ENCODE peak calls at places on chromosome 17, in seven cellular contexts. U is progenitor cell of endocrine pancreas, M is cardiac fibroblast, B is lower leg skin, A is neural crest cell, Q is omental fat pad, N is endothelial cell. E is an unnamed sample.
A peak's percentile ranks its signal among the peaks of the same experiment; 100 is the strongest.

GRCh38 chr17:78343433-78344201 is 16.3 kb downstream of the SOCS3 start:
- DNase-seq in Q (no peak), M (no peak), A (no peak), U (no peak), N (no peak), B (no peak), E (no peak)

GRCh38 chr17:45101546-45101882 is 30.8 kb downstream of the PLCD3 start:
- DNase-seq in U (no peak), N (no peak), Q (no peak), A (no peak), M (no peak), B (no peak), E (no peak)

GRCh38 chr17:19507673-19508326 is 25.9 kb upstream of the SLC47A1 start:
- DNase-seq in A (peak; percentile 91), M (peak; percentile 94), B (peak; percentile 99), N (peak; percentile 89), U (peak; percentile 87), Q (peak; percentile 98), E (peak; percentile 97)

GRCh38 chr17:77365584-77366186 is 224.9 kb downstream of the SEC14L1 start:
- DNase-seq in A (no peak), M (peak; percentile 86), N (no peak), B (no peak), Q (no peak), U (no peak), E (no peak)

GRCh38 chr17:5826384-5826783 is 242.1 kb upstream of the NLRP1 start:
- DNase-seq in B (no peak), N (no peak), M (peak; percentile 31), U (no peak), A (no peak), Q (no peak), E (no peak)

GRCh38 chr17:69448431-69449102 is 34.1 kb downstream of the MAP2K6 start:
- DNase-seq in U (no peak), N (peak; percentile 46), Q (no peak), A (no peak), B (no peak), M (no peak), E (no peak)

GRCh38 chr17:27531469-27531948 is 75.3 kb downstream of the KSR1 start:
- DNase-seq in M (no peak), B (no peak), N (no peak), A (no peak), U (no peak), Q (no peak), E (no peak)

GRCh38 chr17:50211249-50212120 is 10.1 kb upstream of the COL1A1 start:
- DNase-seq in A (no peak), M (peak; percentile 66), N (no peak), Q (no peak), B (no peak), U (no peak), E (no peak)

GRCh38 chr17:59074494-59074893 is 32.2 kb downstream of the TRIM37 start:
- DNase-seq in M (peak; percentile 91), B (no peak), U (no peak), Q (no peak), N (no peak), A (no peak), E (no peak)

GRCh38 chr17:59361386-59361785 is 29.9 kb downstream of the YPEL2 start:
- DNase-seq in M (peak; percentile 96), Q (no peak), U (no peak), B (no peak), N (no peak), A (no peak), E (no peak)

GRCh38 chr17:14838567-14838966 is 426.6 kb downstream of the PMP22 start:
- DNase-seq in M (no peak), N (no peak), U (no peak), A (no peak), B (no peak), Q (no peak), E (no peak)

GRCh38 chr17:64418506-64419339 is 28.1 kb upstream of the PECAM1 start:
- DNase-seq in U (no peak), N (no peak), A (no peak), B (peak; percentile 73), Q (no peak), M (peak; percentile 91), E (no peak)

GRCh38 chr17:78933025-78933958 is 8.1 kb upstream of the TIMP2 start:
- DNase-seq in B (peak; percentile 92), M (peak; percentile 99), A (no peak), Q (no peak), N (no peak), U (no peak), E (no peak)

GRCh38 chr17:51951737-51952136 is 206.8 kb downstream of the CA10 start:
- DNase-seq in M (no peak), N (no peak), A (no peak), U (no peak), B (no peak), Q (no peak), E (no peak)

GRCh38 chr17:12318614-12319266 is 298.1 kb downstream of the MAP2K4 start:
- DNase-seq in M (peak; percentile 8), B (peak; percentile 57), N (no peak), Q (no peak), U (no peak), A (no peak), E (no peak)

GRCh38 chr17:39769974-39770587 is 32.3 kb downstream of the GRB7 start:
- DNase-seq in U (no peak), N (no peak), A (no peak), B (no peak), Q (no peak), M (peak; percentile 21), E (no peak)

GRCh38 chr17:37168731-37169353 is 206.9 kb upstream of the C17orf78 start:
- DNase-seq in A (no peak), M (no peak), N (no peak), Q (no peak), B (no peak), U (no peak), E (no peak)

GRCh38 chr17:82835766-82836512 is 3.9 kb downstream of the ZNF750 start:
- DNase-seq in U (no peak), B (peak; percentile 90), Q (no peak), A (no peak), N (no peak), M (no peak), E (peak; percentile 48)

GRCh38 chr17:2343421-2343820 is 6.1 kb downstream of the SGSM2 start:
- DNase-seq in B (peak; percentile 81), U (no peak), Q (no peak), N (no peak), M (no peak), A (no peak), E (no peak)

GRCh38 chr17:1583569-1583968 is 21.0 kb upstream of the PITPNA start:
- DNase-seq in Q (no peak), A (no peak), N (no peak), M (no peak), B (no peak), U (no peak), E (no peak)

GRCh38 chr17:81309859-81310839 is 15.0 kb upstream of the SLC38A10 start:
- DNase-seq in A (no peak), U (no peak), B (no peak), Q (no peak), N (no peak), M (no peak), E (peak; percentile 71)

GRCh38 chr17:33595783-33596182 is 302.7 kb upstream of the ASIC2 start:
- DNase-seq in M (no peak), B (no peak), A (no peak), U (no peak), Q (no peak), N (no peak), E (no peak)

GRCh38 chr17:48037036-48037881 is at the start of gene COPZ2:
- DNase-seq in U (peak; percentile 22), B (peak; percentile 92), A (peak; percentile 14), N (peak; percentile 33), M (peak; percentile 59), Q (no peak), E (no peak)
- TF ChIP-seq CTCF in U (peak; percentile 41), B (no peak), A (peak; percentile 48), N (peak; percentile 30), M (peak; percentile 73), Q (no peak), E (peak; percentile 44)

DNA sequence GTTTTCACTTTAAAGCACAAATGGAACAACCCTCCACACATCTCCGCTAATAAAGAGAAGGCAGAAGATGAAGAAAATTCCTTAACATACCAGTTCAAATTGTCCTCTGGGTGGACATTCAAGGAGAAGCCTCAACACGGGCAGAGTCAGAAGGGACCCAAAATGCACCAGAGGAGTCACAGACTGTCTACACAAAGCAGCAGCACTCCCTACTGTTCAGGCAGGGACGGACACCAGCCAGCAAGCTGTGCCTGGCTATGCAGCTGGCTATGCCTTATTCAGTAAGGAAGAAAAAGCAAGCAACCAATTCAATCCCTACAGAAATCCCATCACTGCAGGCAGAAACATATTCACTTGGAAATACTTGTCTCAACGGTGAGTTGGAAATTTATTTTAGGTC is 8.1 kb downstream of the DNAJC7 start:
- DNase-seq in N (no peak), A (no peak), B (peak; percentile 62), Q (no peak), M (no peak), U (no peak), E (no peak)
- TF ChIP-seq CTCF in N (no peak), A (peak; percentile 17), B (no peak), Q (no peak), M (peak; percentile 6), U (no peak), E (no peak)

DNA sequence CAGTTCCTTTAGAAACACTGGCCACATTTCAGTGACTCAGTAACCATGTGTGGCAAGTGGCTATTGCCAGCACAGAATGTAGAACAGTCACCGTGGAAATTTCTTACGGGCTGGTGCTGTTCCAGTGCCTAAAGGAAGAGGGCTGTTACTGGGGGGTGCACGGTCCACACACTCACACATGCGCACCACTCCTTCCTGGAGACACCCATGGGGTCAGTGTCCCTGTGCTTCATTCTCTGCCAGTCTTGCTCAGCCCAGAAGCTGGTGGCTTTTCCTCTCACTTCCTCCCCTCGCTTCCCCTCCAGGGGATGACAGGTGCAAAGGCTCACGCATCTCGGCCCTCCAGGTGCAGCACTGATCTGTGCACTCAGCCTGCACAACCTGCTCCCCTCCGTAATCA is 115.6 kb downstream of the CCDC182 start:
- DNase-seq in N (no peak), M (no peak), Q (no peak), A (no peak), U (no peak), B (no peak), E (no peak)
- TF ChIP-seq CTCF in N (no peak), M (no peak), Q (no peak), A (no peak), U (no peak), B (no peak), E (no peak)

DNA sequence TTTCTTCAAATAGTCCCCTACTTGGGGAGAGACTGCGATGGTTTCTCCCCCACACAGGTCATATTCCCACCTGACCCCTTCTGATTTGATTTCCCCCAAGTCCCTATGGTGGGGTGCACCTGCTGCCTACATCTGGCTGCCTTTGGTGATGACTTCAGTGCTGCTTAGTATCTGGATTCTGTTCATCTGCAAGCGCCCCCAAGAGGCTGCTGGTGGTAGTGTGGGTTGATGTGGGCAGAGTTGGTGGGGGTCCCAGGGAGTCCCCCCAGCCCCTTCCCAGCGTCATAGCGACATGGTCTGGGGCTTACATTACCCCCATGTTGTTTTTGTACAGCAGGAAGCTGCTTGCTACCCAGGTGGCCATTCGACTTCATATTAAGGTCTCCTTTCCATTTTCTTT is 99.2 kb downstream of the NTN1 start:
- DNase-seq in A (peak; percentile 36), N (peak; percentile 33), U (no peak), M (no peak), Q (no peak), B (no peak), E (no peak)
- TF ChIP-seq CTCF in A (peak; percentile 49), N (no peak), U (peak; percentile 37), M (peak; percentile 11), Q (no peak), B (no peak), E (no peak)